ENCODE peak calls at places on chromosomes 13 and 19, in five cellular contexts. O, S, R, K and Y are unnamed samples.

GRCh38 chr13:36530050-36530789 is 97.9 kb downstream of the CCNA1 start:
- DNase-seq in O (no peak), S (no peak), R (no peak), K (no peak), Y (no peak)

GRCh38 chr13:37918116-37919100 is 48.8 kb upstream of the TRPC4 start:
- DNase-seq in O (no peak), S (no peak), R (no peak), K (no peak), Y (no peak)

GRCh38 chr19:16532440-16533273 is 9.6 kb downstream of the CHERP start:
- DNase-seq in O (no peak), S (no peak), R (no peak), K (no peak), Y (no peak)

GRCh38 chr13:25860862-25861261 is 191.0 kb downstream of the SHISA2 start:
- DNase-seq in O (no peak), S (peak), R (no peak), K (no peak), Y (no peak)

GRCh38 chr19:5178051-5178450 is 162.6 kb downstream of the PTPRS start:
- DNase-seq in O (no peak), S (no peak), R (no peak), K (no peak), Y (no peak)

GRCh38 chr19:14405380-14405757 is 13.8 kb downstream of the DDX39A start:
- DNase-seq in O (no peak), S (no peak), R (no peak), K (no peak), Y (no peak)

GRCh38 chr13:34458756-34459462 is 483.2 kb upstream of the NBEA start:
- DNase-seq in O (no peak), S (no peak), R (no peak), K (no peak), Y (no peak)

GRCh38 chr13:99661791-99662190 is 160.5 kb downstream of the TM9SF2 start:
- DNase-seq in O (no peak), S (no peak), R (no peak), K (peak), Y (no peak)

GRCh38 chr19:7575426-7576040 is 20.1 kb upstream of the CAMSAP3 start:
- DNase-seq in O (no peak), S (no peak), R (no peak), K (no peak), Y (no peak)

GRCh38 chr13:61685683-61686013 is 270.0 kb upstream of the PCDH20 start:
- DNase-seq in O (no peak), S (no peak), R (no peak), K (peak), Y (no peak)

GRCh38 chr13:40368123-40368891 is 298.1 kb downstream of the FOXO1 start:
- DNase-seq in O (no peak), S (no peak), R (no peak), K (no peak), Y (no peak)

GRCh38 chr19:30978639-30979038 is 370.6 kb downstream of the TSHZ3 start:
- DNase-seq in O (no peak), S (no peak), R (no peak), K (no peak), Y (no peak)

GRCh38 chr13:40876020-40876738 is 86.8 kb downstream of the SLC25A15 start:
- DNase-seq in O (no peak), S (no peak), R (no peak), K (peak), Y (no peak)

GRCh38 chr13:24746618-24747247 is 17.2 kb upstream of the RNF17 start:
- DNase-seq in O (no peak), S (no peak), R (no peak), K (peak), Y (no peak)

GRCh38 chr13:80923907-80924306 is 583.0 kb upstream of the SPRY2 start:
- DNase-seq in O (no peak), S (no peak), R (no peak), K (no peak), Y (no peak)

GRCh38 chr13:71968025-71968424 is 101.0 kb upstream of the DACH1 start:
- DNase-seq in O (no peak), S (no peak), R (no peak), K (peak), Y (no peak)

GRCh38 chr19:2114218-2114617 is 17.5 kb downstream of the IZUMO4 start:
- DNase-seq in O (no peak), S (no peak), R (no peak), K (no peak), Y (no peak)

GRCh38 chr13:113588394-113589111 is 4.0 kb downstream of the TFDP1 start:
- DNase-seq in O (no peak), S (no peak), R (no peak), K (no peak), Y (no peak)

GRCh38 chr19:7366701-7367420 is 18.1 kb downstream of the ARHGEF18 start:
- DNase-seq in O (no peak), S (no peak), R (no peak), K (peak), Y (no peak)

GRCh38 chr19:41376998-41377365 is 649 bp downstream of the TMEM91 start:
- DNase-seq in O (peak), S (no peak), R (no peak), K (no peak), Y (no peak)

GRCh38 chr13:62209539-62209938 is 793.9 kb upstream of the PCDH20 start:
- DNase-seq in O (no peak), S (no peak), R (no peak), K (no peak), Y (no peak)

GRCh38 chr19:7505288-7505681 is 10.6 kb upstream of the ZNF358 start:
- DNase-seq in O (no peak), S (no peak), R (no peak), K (no peak), Y (no peak)

GRCh38 chr19:45293682-45294081 is 29.0 kb downstream of the CKM start:
- DNase-seq in O (peak), S (no peak), R (no peak), K (no peak), Y (no peak)

GRCh38 chr19:33561261-33561660 is 39.7 kb upstream of the PEPD start:
- DNase-seq in O (no peak), S (no peak), R (no peak), K (no peak), Y (no peak)

GRCh38 chr13:30618938-30619289 is 1.2 kb downstream of the USPL1 start:
- DNase-seq in O (no peak), S (no peak), R (no peak), K (no peak), Y (no peak)

GRCh38 chr19:3135961-3136683 is at the start of gene GNA15:
- DNase-seq in O (peak), S (no peak), R (no peak), K (no peak), Y (no peak)

GRCh38 chr19:10936661-10937084 is 8.1 kb downstream of the TIMM29 start:
- DNase-seq in O (no peak), S (peak), R (no peak), K (peak), Y (no peak)

GRCh38 chr13:110830800-110831371 is 84.0 kb downstream of the ANKRD10 start:
- DNase-seq in O (no peak), S (no peak), R (no peak), K (no peak), Y (no peak)

GRCh38 chr13:33383724-33384577 is 98.4 kb upstream of the STARD13 start:
- DNase-seq in O (no peak), S (no peak), R (no peak), K (no peak), Y (no peak)

GRCh38 chr19:41696402-41697197 is 8.5 kb upstream of the CEACAM7 start:
- DNase-seq in O (no peak), S (no peak), R (no peak), K (peak), Y (no peak)

GRCh38 chr19:33406521-33407139 is 33.1 kb downstream of the CEBPG start:
- DNase-seq in O (peak), S (peak), R (peak), K (peak), Y (no peak)

GRCh38 chr13:68168448-68168847 is 938.3 kb upstream of the PCDH9 start:
- DNase-seq in O (no peak), S (no peak), R (no peak), K (no peak), Y (no peak)

GRCh38 chr19:3407556-3408516 is 41.5 kb downstream of the NFIC start:
- DNase-seq in O (no peak), S (no peak), R (no peak), K (no peak), Y (no peak)

GRCh38 chr19:14410054-14410774 is 8.9 kb downstream of the DDX39A start:
- DNase-seq in O (no peak), S (no peak), R (no peak), K (no peak), Y (no peak)

GRCh38 chr19:10061717-10062310 is 24.3 kb upstream of the SHFL start:
- DNase-seq in O (no peak), S (no peak), R (no peak), K (peak), Y (no peak)

GRCh38 chr13:48155850-48156249 is 60.9 kb upstream of the MED4 start:
- DNase-seq in O (no peak), S (no peak), R (no peak), K (no peak), Y (no peak)